ENCODE peak calls at places on chromosomes 1 and 21, in ten cellular contexts. R, V, N, K, P, S, H, L, D and U are unnamed samples. For H3K9me3, the result is how much of the 10 kb centered on the place peaks cover.

GRCh38 chr1:160975026-160975425 is 20.4 kb upstream of the ITLN2 start:
- ATAC-seq in V (no peak), P (no peak), K (no peak), L (no peak), R (no peak), D (no peak), H (no peak), N (no peak), S (no peak), U (no peak)

GRCh38 chr1:6861075-6861724 is 75.9 kb downstream of the CAMTA1 start:
- ATAC-seq in V (no peak), L (no peak), H (no peak), P (no peak), R (no peak), K (no peak), N (no peak), S (no peak), D (no peak), U (no peak)

GRCh38 chr1:48121951-48122350 is 100.6 kb upstream of the SLC5A9 start:
- ATAC-seq in S (no peak), H (no peak), L (no peak), D (no peak), K (no peak), P (no peak), N (no peak), V (no peak), R (no peak), U (no peak)

GRCh38 chr1:83704350-83704749 is 294.6 kb downstream of the TTLL7 start:
- ATAC-seq in H (no peak), R (no peak), K (no peak), P (no peak), N (no peak), S (no peak), L (no peak), V (no peak), D (no peak), U (no peak)

GRCh38 chr21:25186278-25186677 is 421.0 kb downstream of the MRPL39 start:
- ATAC-seq in S (no peak), D (no peak), V (no peak), R (no peak), H (no peak), K (peak), L (no peak), N (no peak), P (no peak), U (no peak)

GRCh38 chr21:25562660-25563059 is 44.6 kb downstream of the MRPL39 start:
- ATAC-seq in P (no peak), H (no peak), L (no peak), R (no peak), V (no peak), D (no peak), K (no peak), N (no peak), S (no peak), U (no peak)

GRCh38 chr1:212982430-212983152 is 32.2 kb downstream of the VASH2 start:
- ATAC-seq in R (no peak), L (no peak), D (no peak), P (no peak), V (no peak), N (peak), K (no peak), H (no peak), S (no peak), U (no peak)

GRCh38 chr1:26378088-26378878 is 5.7 kb upstream of the ZNF683 start:
- ATAC-seq in D (peak), K (peak), S (peak), V (peak), N (no peak), H (peak), L (peak), R (no peak), P (peak), U (peak)

GRCh38 chr1:179034720-179035119 is 9.0 kb downstream of the FAM20B start:
- ATAC-seq in P (no peak), S (peak), R (no peak), K (no peak), H (no peak), L (peak), N (no peak), D (no peak), V (peak), U (no peak)

GRCh38 chr1:97745912-97746311 is 174.9 kb downstream of the DPYD start:
- ATAC-seq in K (no peak), D (no peak), L (no peak), P (no peak), S (no peak), R (no peak), H (no peak), N (no peak), V (no peak), U (no peak)

GRCh38 chr1:211279340-211279739 is 20.2 kb downstream of the RCOR3 start:
- ATAC-seq in S (no peak), D (no peak), R (no peak), L (no peak), P (no peak), N (no peak), V (no peak), K (no peak), H (no peak), U (no peak)

GRCh38 chr1:94621392-94621791 is 79.8 kb upstream of the F3 start:
- ATAC-seq in K (no peak), L (no peak), N (no peak), D (no peak), R (no peak), S (no peak), V (no peak), H (no peak), P (peak), U (no peak)

GRCh38 chr1:11130406-11130805 is 30.7 kb upstream of the EXOSC10 start:
- ATAC-seq in L (no peak), N (no peak), R (no peak), S (no peak), H (no peak), V (no peak), K (no peak), D (no peak), P (no peak), U (no peak)

GRCh38 chr1:32201011-32201855 is 838 bp downstream of the CCDC28B start:
- ATAC-seq in N (peak), S (peak), D (peak), R (peak), P (no peak), H (peak), L (peak), K (peak), V (peak), U (peak)
- H3K27ac ChIP-seq in N (peak), S (peak), D (peak), R (no peak), P (no peak), H (peak), L (peak), K (peak), V (peak), U (peak)

GRCh38 chr1:4130096-4130495 is 230.0 kb upstream of the C1orf174 start:
- ATAC-seq in H (no peak), S (no peak), V (no peak), R (no peak), D (no peak), N (no peak), K (no peak), L (no peak), P (no peak), U (no peak)
- H3K9me3 ChIP-seq in H (under half), S (under half), V (under half), R (under half), D (under half), N (under half), K (under half), L (under half), P (under half), U (under half)

GRCh38 chr1:52402860-52403240 is 1.4 kb downstream of the ORC1 start:
- ATAC-seq in H (no peak), V (no peak), P (no peak), D (no peak), N (no peak), K (no peak), S (no peak), L (no peak), R (peak), U (no peak)
- H3K27ac ChIP-seq in H (peak), V (no peak), P (peak), D (no peak), N (no peak), K (no peak), S (no peak), L (no peak), R (peak), U (no peak)

GRCh38 chr21:40014394-40014793 is 147.2 kb downstream of the PCP4 start:
- ATAC-seq in L (no peak), S (no peak), K (no peak), D (no peak), P (no peak), V (no peak), N (no peak), H (no peak), R (no peak), U (no peak)

GRCh38 chr21:40019076-40019475 is 151.8 kb downstream of the PCP4 start:
- ATAC-seq in D (no peak), S (no peak), N (no peak), P (no peak), K (no peak), R (no peak), L (no peak), V (no peak), H (no peak), U (no peak)

GRCh38 chr21:40016234-40016633 is 149.0 kb downstream of the PCP4 start:
- ATAC-seq in H (no peak), P (no peak), D (no peak), R (no peak), N (no peak), S (no peak), L (no peak), V (no peak), K (no peak), U (no peak)

GRCh38 chr21:40015818-40016217 is 148.6 kb downstream of the PCP4 start:
- ATAC-seq in K (no peak), N (no peak), L (no peak), R (no peak), S (no peak), D (no peak), V (no peak), H (no peak), P (no peak), U (no peak)

DNA sequence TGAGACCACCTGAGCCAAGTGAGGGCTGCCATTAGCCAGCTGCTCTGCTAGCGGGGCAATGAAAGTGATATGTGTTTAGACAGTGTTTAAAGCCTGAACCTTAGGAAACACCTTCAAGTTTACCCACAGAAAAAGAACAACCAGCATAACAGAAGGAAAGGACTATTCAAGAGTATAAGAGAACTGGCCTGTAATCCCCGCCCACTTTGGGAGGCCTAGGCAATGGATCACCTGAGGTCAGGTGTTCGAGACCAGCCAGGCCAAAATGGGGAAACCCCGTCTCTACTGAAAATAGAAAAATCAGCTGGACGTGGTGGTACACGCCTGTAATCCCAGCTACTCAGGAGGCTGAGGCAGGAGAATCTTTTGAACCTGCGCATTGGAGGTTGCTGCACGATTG is 149.4 kb downstream of the PCP4 start:
- ATAC-seq in P (no peak), H (no peak), R (no peak), N (no peak), S (no peak), D (no peak), K (no peak), V (no peak), L (no peak), U (no peak)
- H3K9me3 ChIP-seq in P (under half), H (under half), R (half or more), N (under half), S (under half), D (under half), K (under half), V (under half), L (under half), U (under half)

GRCh38 chr1:52364235-52364839 is 1.7 kb downstream of the CC2D1B start:
- ATAC-seq in K (no peak), D (no peak), P (no peak), N (no peak), L (no peak), H (no peak), S (no peak), V (no peak), R (no peak), U (no peak)
- H3K27ac ChIP-seq in K (no peak), D (no peak), P (no peak), N (no peak), L (peak), H (peak), S (no peak), V (peak), R (no peak), U (peak)

DNA sequence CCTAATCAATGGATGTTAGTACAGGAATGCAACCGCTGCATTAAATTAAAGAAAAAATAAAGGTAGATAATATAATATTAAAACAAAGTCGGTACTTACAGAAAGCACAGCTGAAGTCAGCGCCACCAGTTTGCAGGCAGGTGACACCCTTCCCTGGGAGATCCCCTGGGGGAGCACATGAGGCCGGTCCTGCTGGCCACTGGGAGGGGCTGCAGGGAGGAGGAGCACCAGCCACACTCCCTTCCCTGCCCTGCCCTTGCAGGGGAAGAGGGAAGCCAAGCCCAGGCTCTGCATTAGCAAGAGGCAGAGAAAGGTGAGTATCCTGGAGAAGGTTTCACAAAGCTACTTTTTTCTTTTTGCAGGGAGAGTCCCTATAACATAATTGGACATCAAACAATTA is 507.0 kb downstream of the AJAP1 start:
- ATAC-seq in D (no peak), P (no peak), S (no peak), V (no peak), H (no peak), R (no peak), L (no peak), K (no peak), N (no peak), U (no peak)
- H3K9me3 ChIP-seq in D (under half), P (under half), S (under half), V (under half), H (under half), R (half or more), L (under half), K (under half), N (under half), U (under half)

GRCh38 chr1:180211156-180211859 is 18.8 kb upstream of the LHX4 start:
- ATAC-seq in V (no peak), S (no peak), L (no peak), R (peak), D (no peak), N (no peak), P (no peak), H (peak), K (no peak), U (no peak)

GRCh38 chr1:180217021-180217420 is 13.0 kb upstream of the LHX4 start:
- ATAC-seq in L (no peak), H (no peak), V (no peak), S (no peak), R (no peak), P (no peak), N (no peak), D (no peak), K (no peak), U (no peak)

GRCh38 chr1:180211860-180212229 is 18.2 kb upstream of the LHX4 start:
- ATAC-seq in L (no peak), P (no peak), R (peak), V (no peak), D (no peak), N (no peak), H (no peak), K (no peak), S (no peak), U (no peak)

GRCh38 chr1:180215856-180216625 is 14.0 kb upstream of the LHX4 start:
- ATAC-seq in D (no peak), V (no peak), P (no peak), H (no peak), L (no peak), K (no peak), N (no peak), S (no peak), R (no peak), U (no peak)

GRCh38 chr1:180213401-180214177 is 16.5 kb upstream of the LHX4 start:
- ATAC-seq in P (peak), R (no peak), N (no peak), D (no peak), V (peak), H (no peak), K (no peak), L (peak), S (peak), U (no peak)
- H3K27ac ChIP-seq in P (no peak), R (no peak), N (no peak), D (no peak), V (no peak), H (no peak), K (no peak), L (no peak), S (no peak), U (no peak)

DNA sequence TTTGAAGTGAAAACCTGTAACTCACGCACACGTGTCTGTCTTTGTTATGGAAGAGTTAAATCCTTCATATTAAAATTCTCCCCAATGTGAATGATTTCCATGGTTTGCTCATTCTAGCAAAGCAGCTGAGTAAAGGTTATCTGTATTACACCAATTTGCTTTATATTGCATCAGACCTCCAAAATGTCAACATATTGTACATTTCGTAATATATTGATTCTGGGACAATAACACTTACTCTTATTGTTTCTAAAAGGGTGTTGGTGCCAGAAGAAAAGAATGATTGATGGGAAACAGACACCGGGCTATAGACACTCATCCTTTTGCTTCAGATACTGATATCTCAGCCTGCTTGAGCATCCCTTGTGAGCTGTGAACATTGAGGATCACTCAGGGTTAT is 7.0 kb downstream of the NTNG1 start:
- ATAC-seq in V (no peak), P (no peak), R (no peak), S (no peak), N (no peak), L (no peak), D (no peak), H (no peak), K (peak), U (no peak)
- H3K9me3 ChIP-seq in V (under half), P (under half), R (under half), S (under half), N (under half), L (under half), D (under half), H (under half), K (under half), U (under half)